ENCODE peak calls at places on chromosomes 12 and 14, in six cellular contexts. T is upper lobe of right lung, A is suprapubic skin, J is sigmoid colon, L is left ventricle myocardium inferior, V is cardiac muscle cell. M is an unnamed sample.

GRCh38 chr12:93979189-93979588 is 169.2 kb upstream of the PLXNC1 start:
- DNase-seq in T (no peak), A (no peak), J (no peak), L (no peak), V (peak; percentile 46), M (no peak)

GRCh38 chr12:128603573-128604120 is 220.1 kb downstream of the SLC15A4 start:
- DNase-seq in T (no peak), A (no peak), J (no peak), L (no peak), V (no peak), M (no peak)

GRCh38 chr12:57173089-57173488 is 25.7 kb upstream of the LRP1-AS start:
- DNase-seq in T (no peak), A (no peak), J (no peak), L (no peak), V (peak; percentile 28), M (peak; percentile 62)

GRCh38 chr14:101791919-101792572 is 30.5 kb downstream of the PPP2R5C start:
- DNase-seq in T (no peak), A (no peak), J (no peak), L (no peak), V (peak; percentile 70), M (no peak)

GRCh38 chr12:6605425-6606330 is 1.5 kb downstream of the CHD4 start:
- DNase-seq in T (no peak), A (peak; percentile 74), J (peak; percentile 75), L (peak; percentile 17), V (peak; percentile 25), M (no peak)

GRCh38 chr12:65618574-65618973 is 205.7 kb upstream of the HMGA2 start:
- DNase-seq in T (no peak), A (no peak), J (no peak), L (no peak), V (no peak), M (no peak)

GRCh38 chr12:131120831-131121271 is 167.1 kb downstream of the ADGRD1 start:
- DNase-seq in T (no peak), A (no peak), J (peak; percentile 59), L (no peak), V (no peak), M (no peak)

GRCh38 chr12:52867636-52868035 is 18.8 kb upstream of the KRT78 start:
- DNase-seq in T (peak; percentile 89), A (peak; percentile 89), J (no peak), L (peak; percentile 73), V (no peak), M (peak; percentile 91)

GRCh38 chr12:84502907-84503787 is 409.5 kb downstream of the SLC6A15 start:
- DNase-seq in T (no peak), A (no peak), J (no peak), L (no peak), V (peak; percentile 78), M (no peak)

GRCh38 chr12:110107369-110108281 is 16.5 kb upstream of the IFT81 start:
- DNase-seq in T (no peak), A (no peak), J (peak; percentile 82), L (peak; percentile 20), V (peak; percentile 95), M (peak; percentile 46)

GRCh38 chr14:30874120-30874998 is at the start of gene COCH:
- DNase-seq in T (peak; percentile 64), A (no peak), J (no peak), L (peak; percentile 31), V (no peak), M (peak; percentile 67)

GRCh38 chr12:108478611-108479010 is 36.5 kb upstream of the FICD start:
- DNase-seq in T (no peak), A (no peak), J (no peak), L (no peak), V (no peak), M (no peak)

GRCh38 chr14:51873221-51873893 is 12.9 kb downstream of the GNG2 start:
- DNase-seq in T (no peak), A (no peak), J (no peak), L (no peak), V (peak; percentile 90), M (no peak)

GRCh38 chr14:73369433-73369832 is 88.9 kb downstream of the NUMB start:
- DNase-seq in T (no peak), A (no peak), J (no peak), L (no peak), V (no peak), M (no peak)

GRCh38 chr12:59660921-59661597 is 65.2 kb downstream of the SLC16A7 start:
- DNase-seq in T (no peak), A (no peak), J (no peak), L (no peak), V (no peak), M (no peak)

GRCh38 chr14:39827901-39828655 is 395.8 kb upstream of the FBXO33 start:
- DNase-seq in T (no peak), A (no peak), J (no peak), L (no peak), V (no peak), M (no peak)

GRCh38 chr14:94021001-94021400 is 5.1 kb upstream of the OTUB2 start:
- DNase-seq in T (no peak), A (no peak), J (no peak), L (no peak), V (no peak), M (no peak)

GRCh38 chr12:92886131-92886530 is 43.0 kb downstream of the EEA1 start:
- DNase-seq in T (no peak), A (no peak), J (no peak), L (no peak), V (peak; percentile 29), M (no peak)

GRCh38 chr14:65249471-65250161 is 147.3 kb upstream of the MAX start:
- DNase-seq in T (no peak), A (no peak), J (no peak), L (no peak), V (no peak), M (no peak)

GRCh38 chr12:107917912-107918800 is 143.7 kb downstream of the ASCL4 start:
- DNase-seq in T (no peak), A (no peak), J (no peak), L (no peak), V (peak; percentile 27), M (no peak)

GRCh38 chr14:69715725-69716482 is 51.0 kb upstream of the SRSF5 start:
- DNase-seq in T (peak; percentile 77), A (peak; percentile 79), J (peak; percentile 92), L (peak; percentile 72), V (peak; percentile 97), M (peak; percentile 84)

GRCh38 chr12:102964872-102965271 is 7.4 kb downstream of the ASCL1 start:
- DNase-seq in T (no peak), A (no peak), J (no peak), L (no peak), V (no peak), M (no peak)

GRCh38 chr14:39446131-39446744 is 14.0 kb upstream of the FBXO33 start:
- DNase-seq in T (no peak), A (no peak), J (no peak), L (no peak), V (no peak), M (no peak)

DNA sequence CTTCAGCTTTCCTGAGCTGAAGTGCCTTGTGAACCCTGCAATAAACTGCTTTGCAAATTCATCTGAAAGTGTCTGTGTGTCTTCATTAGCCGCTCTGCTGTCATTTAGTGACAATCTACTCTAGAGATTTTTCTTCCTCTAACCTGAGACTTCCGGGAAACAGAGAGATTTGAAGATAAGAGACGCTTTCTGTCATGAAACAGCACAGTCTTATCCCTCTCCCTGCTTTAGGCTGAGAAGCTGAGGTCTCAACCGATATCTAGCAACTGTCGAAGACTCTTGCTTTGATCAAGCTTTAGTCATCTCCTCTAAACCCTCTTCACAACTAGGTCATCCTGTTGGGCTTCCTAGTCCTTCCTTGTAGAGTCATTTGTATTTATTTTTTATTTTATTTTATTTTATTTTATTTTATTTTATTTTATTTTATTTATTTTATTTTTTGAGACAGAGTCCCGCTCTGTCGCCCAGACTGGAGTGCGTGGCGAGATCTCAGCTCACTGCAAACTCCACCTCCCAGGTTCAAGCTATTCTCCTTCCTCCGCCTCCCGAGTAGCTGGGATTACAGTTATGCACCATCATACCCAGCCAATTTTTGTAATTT is 1.2 kb downstream of the RNASE2 start:
- DNase-seq in T (no peak), A (no peak), J (no peak), L (no peak), V (no peak), M (no peak)
- H3K4me1 ChIP-seq in T (no peaks in the 10 kb centered on the region), A (no peaks in the 10 kb centered on the region), J (no peaks in the 10 kb centered on the region), L (no peaks in the 10 kb centered on the region), V (no peaks in the 10 kb centered on the region), M (no peaks in the 10 kb centered on the region)

GRCh38 chr12:111247083-111247783 is 121.7 kb downstream of the PHETA1 start:
- DNase-seq in T (no peak), A (no peak), J (no peak), L (no peak), V (no peak), M (no peak)
- H3K27ac ChIP-seq in T (no peak overlapping the region), A (no peak overlapping the region), J (no peak overlapping the region), L (no peak overlapping the region), V (no peak overlapping the region), M (no peak overlapping the region)

DNA sequence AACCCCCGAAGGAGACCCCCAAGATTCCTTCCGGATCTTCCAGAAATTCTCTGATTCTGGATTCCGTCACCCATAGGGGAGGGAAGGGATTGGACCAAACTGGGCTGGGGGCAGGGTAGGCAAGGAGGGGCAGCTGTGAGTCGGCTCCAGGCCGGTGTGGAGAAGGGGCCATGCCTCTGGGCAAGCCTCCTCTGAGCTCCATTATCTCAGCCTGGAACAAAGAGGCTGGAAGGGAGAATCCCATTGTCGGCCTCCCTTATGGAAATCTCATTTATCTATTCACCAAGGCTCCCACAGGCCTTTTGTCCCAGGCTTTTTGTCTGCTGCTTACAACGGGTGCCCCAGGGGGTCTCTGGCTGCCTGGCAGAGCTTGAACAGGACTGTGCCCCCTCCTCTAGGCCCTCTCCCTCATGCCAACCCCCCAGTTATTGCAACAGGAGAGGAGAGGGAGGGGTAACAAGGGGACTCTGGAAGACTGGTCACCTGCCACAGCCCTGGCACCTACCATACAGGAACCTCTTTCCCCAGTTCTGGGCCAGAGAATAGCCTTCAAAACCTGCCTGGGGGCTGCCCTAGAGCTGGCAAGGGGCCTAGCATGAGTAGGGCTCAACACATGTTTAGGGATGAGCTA is 19.5 kb downstream of the FIGNL2 start:
- DNase-seq in T (no peak), A (no peak), J (no peak), L (no peak), V (no peak), M (no peak)
- H3K4me1 ChIP-seq in T (no peaks in the 10 kb centered on the region), A (peaks cover 10% of the 10 kb centered on the region), J (no peaks in the 10 kb centered on the region), L (peaks cover 20% of the 10 kb centered on the region), V (no peaks in the 10 kb centered on the region), M (no peaks in the 10 kb centered on the region)

DNA sequence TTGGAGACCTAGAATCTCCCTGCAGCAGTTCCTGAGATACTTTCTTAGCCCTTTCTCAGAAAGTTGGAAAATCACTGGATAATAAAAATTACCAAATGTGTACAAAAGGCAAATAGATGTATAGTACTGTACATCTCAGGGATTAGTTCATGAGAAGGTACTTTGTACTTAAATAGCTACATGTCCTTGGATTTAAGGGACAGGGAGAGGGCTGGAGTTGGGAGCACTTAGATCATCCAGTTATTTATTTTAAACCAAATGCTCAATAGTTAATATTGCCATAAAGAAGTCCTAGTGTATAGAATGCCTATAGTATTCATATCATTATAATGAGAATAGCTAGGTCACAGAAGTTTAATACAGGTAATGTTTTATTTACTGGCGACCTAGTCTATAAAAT is 13.4 kb downstream of the CDKN3 start:
- DNase-seq in T (no peak), A (no peak), J (no peak), L (no peak), V (no peak), M (no peak)
- H3K27ac ChIP-seq in T (no peak overlapping the region), A (no peak overlapping the region), J (no peak overlapping the region), L (no peak overlapping the region), V (no peak overlapping the region), M (no peak overlapping the region)

DNA sequence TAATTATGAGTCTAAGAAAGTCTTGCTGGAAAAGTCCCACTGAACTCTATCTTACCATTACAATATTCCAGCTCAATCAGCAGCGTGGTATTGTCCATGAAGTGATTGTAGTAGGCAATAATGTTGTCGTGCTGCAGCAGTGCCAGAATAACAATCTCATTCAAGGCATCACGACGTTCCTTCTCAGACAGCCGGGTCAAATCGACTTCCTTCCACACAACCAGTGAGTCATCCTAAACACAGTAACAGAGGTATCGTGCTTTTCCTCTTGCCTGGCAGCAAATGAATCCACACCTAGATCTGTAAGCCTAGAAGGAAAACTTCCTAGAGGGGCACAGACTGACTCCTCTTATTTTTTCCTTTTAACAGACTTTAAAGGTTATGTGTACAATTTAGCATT is 2.9 kb downstream of the NEK9 start:
- DNase-seq in T (no peak), A (no peak), J (no peak), L (no peak), V (peak; percentile 81), M (peak; percentile 21)
- H3K4me1 ChIP-seq in T (peaks cover 31% of the 10 kb centered on the region), A (peaks cover 42% of the 10 kb centered on the region), J (peaks cover 29% of the 10 kb centered on the region), L (peaks cover 54% of the 10 kb centered on the region), V (peaks cover 9% of the 10 kb centered on the region), M (peaks cover 2% of the 10 kb centered on the region)